ENCODE peak calls at places on chromosomes 7 and 10, in seven cellular contexts. K is dorsolateral prefrontal cortex; W is spleen; C is HS-5; T is H54; M is stimulated activated CD8-positive, alpha-beta memory T cell treated with anti-CD3 and anti-CD28 coated beads, Interleukin-15, amount 100 ng/mL, for 1 hour; P is B cell. F is an unnamed sample.

GRCh38 chr10:99279626-99280111 is 44.0 kb upstream of the HPSE2 start:
- DNase-seq in W (no peak), C (peak), M (no peak), P (no peak), K (no peak), T (no peak), F (peak)

GRCh38 chr7:137882806-137883205 is 36.0 kb upstream of the DGKI start:
- DNase-seq in K (no peak), T (no peak), P (no peak), M (no peak), W (no peak), C (no peak), F (no peak)

GRCh38 chr7:28530175-28531142 is 118.1 kb downstream of the CREB5 start:
- DNase-seq in W (no peak), T (no peak), C (no peak), K (no peak), P (no peak), M (no peak), F (no peak)

GRCh38 chr10:111990734-111991133 is 192.8 kb downstream of the GPAM start:
- DNase-seq in W (no peak), M (no peak), K (no peak), C (no peak), T (no peak), P (no peak), F (no peak)

GRCh38 chr7:154242709-154243108 is 190.5 kb downstream of the DPP6 start:
- DNase-seq in K (no peak), W (no peak), M (no peak), T (no peak), P (no peak), C (no peak), F (no peak)

GRCh38 chr10:10471758-10472157 is 545.9 kb upstream of the CELF2 start:
- DNase-seq in K (no peak), T (no peak), M (no peak), P (no peak), C (no peak), W (no peak), F (no peak)

GRCh38 chr10:80108576-80109239 is 23.8 kb upstream of the PLAC9 start:
- DNase-seq in T (no peak), K (no peak), M (no peak), P (no peak), C (no peak), W (no peak), F (no peak)

GRCh38 chr7:134947329-134947728 is 39.0 kb upstream of the AGBL3 start:
- DNase-seq in K (no peak), T (no peak), C (no peak), W (no peak), P (no peak), M (no peak), F (no peak)

GRCh38 chr7:92747041-92747835 is 89.1 kb downstream of the CDK6 start:
- DNase-seq in W (no peak), K (no peak), T (no peak), P (no peak), M (no peak), C (no peak), F (no peak)

GRCh38 chr7:33832326-33832725 is 73.0 kb upstream of the BMPER start:
- DNase-seq in C (no peak), K (no peak), T (no peak), M (no peak), W (no peak), P (no peak), F (no peak)

GRCh38 chr7:26397786-26398435 is 106.2 kb downstream of the SNX10 start:
- DNase-seq in K (no peak), W (peak), P (no peak), C (no peak), M (no peak), T (no peak), F (peak)

GRCh38 chr10:24255115-24255895 is 46.4 kb downstream of the KIAA1217 start:
- DNase-seq in C (no peak), T (no peak), W (no peak), M (no peak), K (no peak), P (no peak), F (no peak)

GRCh38 chr7:157312941-157313340 is 23.9 kb upstream of the DNAJB6 start:
- DNase-seq in M (no peak), P (no peak), T (no peak), K (no peak), W (no peak), C (no peak), F (no peak)

GRCh38 chr7:137953692-137954470 is 48.0 kb downstream of the CREB3L2 start:
- DNase-seq in C (no peak), T (peak), M (no peak), W (no peak), K (no peak), P (no peak), F (peak)

GRCh38 chr7:21939858-21940322 is 5.8 kb downstream of the CDCA7L start:
- DNase-seq in P (no peak), M (no peak), K (no peak), T (no peak), C (no peak), W (no peak), F (no peak)

GRCh38 chr10:7945025-7945424 is 109.5 kb upstream of the GATA3 start:
- DNase-seq in K (no peak), P (no peak), C (no peak), M (no peak), W (no peak), T (no peak), F (no peak)

GRCh38 chr7:16846611-16847165 is 35.1 kb downstream of the AGR3 start:
- DNase-seq in M (no peak), K (no peak), P (no peak), W (no peak), C (no peak), T (no peak), F (no peak)

GRCh38 chr7:117217636-117218035 is 105.2 kb downstream of the WNT2 start:
- DNase-seq in M (no peak), C (no peak), W (no peak), P (no peak), K (no peak), T (no peak), F (peak)

GRCh38 chr7:369476-369980 is 79.6 kb downstream of the FOXL3 start:
- DNase-seq in W (peak), P (no peak), M (no peak), K (peak), T (no peak), C (no peak), F (no peak)

F was measured in GM04504.